ENCODE peak calls at places on chromosomes 13 and 19, in five cellular contexts. M is WTC11; V is EH; J is NCI-H526; B is activated naive CD8-positive, alpha-beta T cell treated with anti-CD3 and anti-CD28 coated beads, Interleukin-2, amount 50 U/mL, for 24 hours. I is an unnamed sample.

GRCh38 chr13:110250258-110250891 is 56.6 kb downstream of the COL4A1 start:
- DNase-seq in M (no peak), V (peak), J (no peak), B (no peak), I (peak)

GRCh38 chr13:43377955-43378354 is 354.6 kb downstream of the DNAJC15 start:
- DNase-seq in M (no peak), V (no peak), J (no peak), B (no peak), I (peak)

GRCh38 chr13:59346861-59347470 is 816.8 kb downstream of the DIAPH3 start:
- DNase-seq in M (peak), V (no peak), J (no peak), B (no peak), I (no peak)

GRCh38 chr19:17304386-17305047 is 1.2 kb upstream of the MRPL34 start:
- DNase-seq in M (no peak), V (no peak), J (no peak), B (no peak), I (no peak)

GRCh38 chr19:38784224-38784623 is 4.8 kb upstream of the LGALS7B start:
- DNase-seq in M (no peak), V (no peak), J (no peak), B (no peak), I (no peak)

GRCh38 chr19:53103903-53104203 is 631 bp upstream of the ZNF160 start:
- DNase-seq in M (no peak), V (no peak), J (no peak), B (no peak), I (no peak)

GRCh38 chr13:48302920-48303330 is 626 bp upstream of the RB1 start:
- DNase-seq in M (no peak), V (no peak), J (no peak), B (no peak), I (no peak)

GRCh38 chr19:48355555-48355954 is 8.2 kb downstream of the TMEM143 start:
- DNase-seq in M (no peak), V (no peak), J (no peak), B (no peak), I (no peak)

GRCh38 chr19:4124638-4125037 is 716 bp upstream of the MAP2K2 start:
- DNase-seq in M (no peak), V (no peak), J (no peak), B (no peak), I (no peak)

GRCh38 chr13:38785047-38785446 is 98.2 kb downstream of the FREM2 start:
- DNase-seq in M (no peak), V (no peak), J (no peak), B (no peak), I (no peak)

GRCh38 chr19:1685046-1685445 is 32.6 kb upstream of the TCF3 start:
- DNase-seq in M (no peak), V (no peak), J (no peak), B (no peak), I (no peak)

GRCh38 chr13:30805603-30806011 is 70.3 kb downstream of the ALOX5AP start:
- DNase-seq in M (no peak), V (peak), J (peak), B (no peak), I (no peak)

GRCh38 chr19:23698711-23699520 is 11.9 kb upstream of the ZNF675 start:
- DNase-seq in M (peak), V (no peak), J (no peak), B (no peak), I (peak)

GRCh38 chr13:50905256-50905655 is 4.3 kb upstream of the RNASEH2B start:
- DNase-seq in M (no peak), V (no peak), J (no peak), B (no peak), I (no peak)

GRCh38 chr13:80235559-80236296 is 105.2 kb downstream of the SPRY2 start:
- DNase-seq in M (no peak), V (peak), J (no peak), B (no peak), I (peak)

GRCh38 chr19:2283835-2284507 is 2.0 kb upstream of the PEAK3 start:
- DNase-seq in M (no peak), V (no peak), J (no peak), B (no peak), I (no peak)

GRCh38 chr19:7554990-7555864 is 19.7 kb downstream of the PNPLA6 start:
- DNase-seq in M (peak), V (no peak), J (no peak), B (peak), I (peak)

GRCh38 chr13:20848944-20849343 is 53.6 kb downstream of the XPO4 start:
- DNase-seq in M (no peak), V (no peak), J (peak), B (no peak), I (no peak)

GRCh38 chr13:50731400-50731799 is 112.1 kb downstream of the DLEU7 start:
- DNase-seq in M (no peak), V (peak), J (peak), B (no peak), I (no peak)

GRCh38 chr13:59960683-59961082 is 203.0 kb downstream of the DIAPH3 start:
- DNase-seq in M (no peak), V (no peak), J (no peak), B (no peak), I (no peak)

GRCh38 chr13:43758834-43759233 is 27.9 kb downstream of the ENOX1 start:
- DNase-seq in M (no peak), V (no peak), J (no peak), B (no peak), I (no peak)

GRCh38 chr19:51799998-51800848 is 5.3 kb downstream of the FPR3 start:
- DNase-seq in M (no peak), V (peak), J (no peak), B (no peak), I (no peak)

GRCh38 chr19:17751103-17751911 is at the start of gene FCHO1:
- DNase-seq in M (no peak), V (no peak), J (no peak), B (peak), I (no peak)

GRCh38 chr13:49421391-49421790 is 22.5 kb downstream of the CAB39L start:
- DNase-seq in M (peak), V (peak), J (peak), B (peak), I (peak)

GRCh38 chr13:48857576-48857975 is 118.1 kb upstream of the FNDC3A start:
- DNase-seq in M (no peak), V (no peak), J (no peak), B (no peak), I (no peak)

GRCh38 chr19:46739290-46739771 is 6.5 kb upstream of the FKRP start:
- DNase-seq in M (no peak), V (no peak), J (no peak), B (no peak), I (no peak)

GRCh38 chr19:9914315-9915207 is 21.8 kb downstream of the OLFM2 start:
- DNase-seq in M (peak), V (peak), J (peak), B (peak), I (peak)

GRCh38 chr13:39951301-39951700 is 295.8 kb downstream of the COG6 start:
- DNase-seq in M (no peak), V (no peak), J (no peak), B (no peak), I (no peak)

I was measured in ELR.